ENCODE peak calls at places on chromosomes 11 and 22, in seven cellular contexts. I is IMR-90, J is H1, O is neuronal stem cell, H is trophoblast cell, F is H9, C is mesendoderm. T is an unnamed sample.

GRCh38 chr22:49540084-49540483 is 287.6 kb downstream of the BRD1 start:
- DNase-seq in F (no peak), O (no peak), I (no peak), J (no peak), C (no peak), H (no peak), T (no peak)

GRCh38 chr11:1691027-1691877 is 5.7 kb upstream of the KRTAP5-6 start:
- DNase-seq in J (no peak), O (no peak), I (no peak), C (peak), H (no peak), F (no peak), T (no peak)

GRCh38 chr11:120244476-120244875 is 4.5 kb downstream of the POU2F3 start:
- DNase-seq in F (no peak), I (peak), C (no peak), J (no peak), H (no peak), O (no peak), T (no peak)

GRCh38 chr11:30291331-30291730 is 31.6 kb upstream of the ARL14EP start:
- DNase-seq in O (no peak), I (no peak), H (no peak), J (no peak), F (no peak), C (no peak), T (no peak)

GRCh38 chr11:110199184-110199981 is 97.0 kb downstream of the RDX start:
- DNase-seq in F (no peak), J (peak), O (no peak), I (peak), H (no peak), C (no peak), T (peak)

GRCh38 chr22:42670921-42671709 is 21.9 kb upstream of the CYB5R3 start:
- DNase-seq in F (no peak), J (no peak), C (no peak), O (no peak), H (peak), I (no peak), T (no peak)

GRCh38 chr11:116852261-116853125 is 15.1 kb upstream of the APOA1 start:
- DNase-seq in J (no peak), O (no peak), H (no peak), F (no peak), I (peak), C (no peak), T (peak)

GRCh38 chr11:10302744-10303557 is 1.9 kb upstream of the ADM start:
- DNase-seq in I (peak), O (peak), F (peak), C (peak), J (peak), H (peak), T (peak)

GRCh38 chr22:19067696-19068348 is 54.4 kb downstream of the DGCR2 start:
- DNase-seq in H (no peak), F (no peak), I (no peak), C (no peak), O (no peak), J (no peak), T (no peak)

GRCh38 chr11:125494987-125495725 is 909 bp downstream of the FEZ1 start:
- DNase-seq in J (peak), O (peak), H (peak), I (peak), C (peak), F (peak), T (peak)

GRCh38 chr11:1827095-1827797 is 7.5 kb upstream of the SYT8 start:
- DNase-seq in I (peak), F (no peak), H (no peak), J (no peak), C (no peak), O (no peak), T (peak)

GRCh38 chr11:120500414-120500936 is 11.1 kb upstream of the GRIK4 start:
- DNase-seq in H (no peak), J (peak), F (peak), C (peak), O (no peak), I (no peak), T (no peak)

GRCh38 chr11:96065379-96065778 is 141.5 kb upstream of the MTMR2 start:
- DNase-seq in H (no peak), J (no peak), C (no peak), O (no peak), I (peak), F (no peak), T (no peak)

GRCh38 chr22:48621085-48621484 is 1206.6 kb downstream of the BRD1 start:
- DNase-seq in I (no peak), C (no peak), O (no peak), F (no peak), J (no peak), H (no peak), T (no peak)

GRCh38 chr11:25293166-25293565 is 796.3 kb downstream of the LUZP2 start:
- DNase-seq in I (no peak), F (no peak), C (no peak), O (no peak), J (no peak), H (no peak), T (no peak)

GRCh38 chr11:78812513-78813293 is 238.0 kb upstream of the NARS2 start:
- DNase-seq in I (peak), H (peak), O (no peak), J (no peak), C (peak), F (peak), T (peak)

GRCh38 chr11:111665779-111666178 is 63.5 kb downstream of the SIK2 start:
- DNase-seq in O (peak), I (peak), H (peak), C (peak), J (no peak), F (no peak), T (peak)

GRCh38 chr11:125167292-125167953 is 2.9 kb downstream of the PKNOX2 start:
- DNase-seq in I (peak), J (peak), O (peak), H (no peak), C (peak), F (no peak), T (peak)

GRCh38 chr11:130181295-130182272 is 22.0 kb downstream of the ST14 start:
- DNase-seq in I (peak), H (peak), C (no peak), J (no peak), O (no peak), F (no peak), T (peak)

GRCh38 chr11:102304686-102305085 is 12.6 kb upstream of the BIRC3 start:
- DNase-seq in O (no peak), H (no peak), C (no peak), I (no peak), J (no peak), F (no peak), T (no peak)

GRCh38 chr11:20127671-20128527 is 32.4 kb downstream of the DBX1 start:
- DNase-seq in O (peak), H (peak), I (peak), C (peak), J (peak), F (peak), T (peak)

GRCh38 chr22:30940655-30941362 is 27.8 kb downstream of the MORC2 start:
- DNase-seq in H (no peak), J (no peak), C (no peak), I (no peak), F (no peak), O (no peak), T (no peak)

GRCh38 chr22:35313311-35314121 is 13.8 kb downstream of the TOM1 start:
- DNase-seq in J (no peak), F (no peak), H (peak), O (no peak), C (no peak), I (peak), T (peak)

GRCh38 chr11:20604864-20605601 is 5.6 kb downstream of the SLC6A5 start:
- DNase-seq in C (no peak), J (no peak), O (no peak), F (no peak), I (no peak), H (no peak), T (no peak)

GRCh38 chr11:2417856-2418705 is 17.5 kb downstream of the TSSC4 start:
- DNase-seq in J (no peak), I (no peak), C (no peak), F (no peak), O (no peak), H (no peak), T (no peak)

GRCh38 chr11:78432058-78432515 is 14.5 kb upstream of the GAB2 start:
- DNase-seq in F (no peak), C (peak), O (no peak), J (no peak), H (no peak), I (no peak), T (no peak)

GRCh38 chr22:19962246-19962908 is 20.8 kb upstream of the TXNRD2 start:
- DNase-seq in I (peak), F (peak), H (peak), J (peak), C (peak), O (peak), T (peak)

GRCh38 chr22:46983046-46983445 is 220.6 kb downstream of the TBC1D22A start:
- DNase-seq in J (no peak), O (no peak), I (no peak), H (no peak), F (no peak), C (no peak), T (no peak)

GRCh38 chr11:104946907-104947306 is 21.5 kb downstream of the CASP4 start:
- DNase-seq in J (no peak), I (peak), C (peak), O (no peak), H (peak), F (no peak), T (peak)

GRCh38 chr11:94519478-94520084 is 7.3 kb downstream of the C11orf97 start:
- DNase-seq in C (no peak), H (peak), F (no peak), I (peak), O (peak), J (no peak), T (peak)

DNA sequence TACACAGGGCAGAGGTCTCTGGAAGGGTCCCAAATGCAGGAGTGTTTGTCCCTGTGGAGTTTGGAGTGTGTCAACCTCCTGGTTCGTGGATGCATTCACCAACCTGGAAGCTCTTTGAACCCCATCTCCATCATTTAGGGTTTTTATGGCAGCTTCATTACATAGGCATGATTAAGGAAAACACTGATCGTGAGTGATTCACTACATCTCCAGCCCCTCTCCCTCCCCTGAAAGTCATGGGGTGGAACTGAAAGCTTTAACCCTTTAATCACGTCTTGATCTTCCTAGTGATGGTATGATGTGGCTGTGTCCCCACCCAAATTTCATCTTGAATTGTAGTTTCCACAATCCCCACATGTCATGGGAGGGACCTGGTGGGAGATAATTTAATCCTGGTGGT is 19.8 kb upstream of the INCENP start:
- DNase-seq in O (no peak), F (no peak), I (no peak), J (no peak), H (no peak), C (no peak), T (no peak)
- H2AK5ac ChIP-seq in O (no peak), F (no peak), I (no peak), J (no peak), H (no peak), C (no peak), T (no peak)

DNA sequence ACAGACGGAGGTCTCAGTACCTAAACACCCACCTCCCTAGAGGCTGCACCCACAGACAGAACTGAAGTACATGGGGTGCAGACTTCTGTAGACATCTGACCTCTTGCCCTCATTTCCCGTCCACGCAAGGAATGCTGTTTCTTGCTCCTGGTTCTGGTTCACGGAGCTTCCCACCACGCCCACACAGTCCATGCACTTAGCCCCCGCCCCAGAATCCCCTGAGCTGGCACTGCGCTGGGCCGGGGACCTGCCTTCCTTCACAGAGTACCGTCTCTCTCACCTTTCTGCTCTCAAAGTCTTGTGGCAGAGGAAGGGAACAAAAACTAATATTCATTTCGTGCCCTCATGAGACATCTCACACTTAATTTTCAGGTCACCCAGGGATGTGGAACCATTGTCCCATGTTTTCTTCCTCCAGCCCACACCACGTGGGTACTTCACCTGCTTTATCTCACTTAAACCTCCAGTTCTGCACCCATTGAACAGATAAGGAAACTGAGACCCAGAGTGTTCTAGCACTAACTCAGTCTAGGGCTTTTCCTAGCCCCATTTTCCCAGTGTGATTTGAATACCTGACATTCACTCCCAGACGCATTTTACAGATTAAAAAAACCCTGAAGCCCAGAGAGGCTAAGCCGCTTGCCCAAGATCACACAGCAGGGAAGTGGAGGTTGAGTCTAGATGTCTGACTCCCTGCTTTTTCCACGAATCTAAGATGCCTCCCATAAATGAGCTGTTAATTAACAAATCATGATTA is 5.6 kb downstream of the TMPRSS6 start:
- DNase-seq in H (no peak), F (no peak), J (no peak), I (no peak), C (no peak), O (no peak), T (no peak)
- H2BK5ac ChIP-seq in H (no peak), F (no peak), J (no peak), I (no peak), C (no peak), O (peak), T (no peak)

DNA sequence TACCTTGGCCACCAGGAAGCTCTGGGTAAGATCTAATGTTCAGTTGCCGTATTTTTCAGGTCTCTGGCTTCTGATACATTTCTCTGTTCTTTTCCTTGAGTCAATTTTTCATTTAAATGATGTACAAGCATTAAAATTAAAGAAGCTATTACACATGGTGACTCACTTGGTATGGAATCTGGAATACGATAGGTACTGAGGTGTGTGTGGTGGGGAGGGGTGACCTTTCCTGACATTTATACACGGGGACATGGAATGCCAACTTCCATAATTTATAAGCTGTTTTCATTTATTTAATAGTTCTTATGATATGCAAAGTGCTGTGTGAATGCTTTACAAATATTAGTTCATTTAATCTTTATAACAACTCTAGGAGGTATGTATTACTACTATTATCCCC is 47.8 kb upstream of the ALX4 start:
- DNase-seq in J (no peak), C (no peak), O (no peak), I (no peak), H (no peak), F (no peak), T (no peak)
- H2AK5ac ChIP-seq in J (no peak), C (no peak), O (no peak), I (no peak), H (no peak), F (no peak), T (no peak)

DNA sequence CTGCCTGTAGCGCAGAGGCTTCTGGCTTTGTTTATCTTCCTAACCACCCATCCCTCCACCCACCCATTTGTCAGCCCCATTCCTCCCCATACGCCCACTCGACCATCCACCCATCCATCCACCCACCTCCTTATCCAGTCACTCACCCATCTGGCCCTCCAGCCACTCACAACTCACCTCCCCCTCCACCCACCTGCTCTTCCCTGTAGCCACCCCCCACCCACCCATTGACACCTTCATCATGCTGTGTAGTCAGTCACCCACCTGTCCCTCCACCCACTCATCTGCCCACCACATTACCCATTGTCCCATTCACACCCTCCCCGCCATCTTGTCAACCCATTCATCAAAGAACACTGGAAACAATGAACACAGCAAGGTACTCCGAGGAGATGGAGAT is 5.5 kb downstream of the CST6 start:
- DNase-seq in C (no peak), H (no peak), O (no peak), J (no peak), F (no peak), I (no peak), T (no peak)
- H2BK5ac ChIP-seq in C (no peak), H (no peak), O (no peak), J (no peak), F (no peak), I (no peak), T (no peak)

GRCh38 chr22:21634081-21634480 is 1.5 kb downstream of the CCDC116 start:
- DNase-seq in I (no peak), O (no peak), H (no peak), C (no peak), J (no peak), F (no peak), T (no peak)
- H2AK5ac ChIP-seq in I (no peak), O (peak), H (no peak), C (no peak), J (no peak), F (no peak), T (no peak)

DNA sequence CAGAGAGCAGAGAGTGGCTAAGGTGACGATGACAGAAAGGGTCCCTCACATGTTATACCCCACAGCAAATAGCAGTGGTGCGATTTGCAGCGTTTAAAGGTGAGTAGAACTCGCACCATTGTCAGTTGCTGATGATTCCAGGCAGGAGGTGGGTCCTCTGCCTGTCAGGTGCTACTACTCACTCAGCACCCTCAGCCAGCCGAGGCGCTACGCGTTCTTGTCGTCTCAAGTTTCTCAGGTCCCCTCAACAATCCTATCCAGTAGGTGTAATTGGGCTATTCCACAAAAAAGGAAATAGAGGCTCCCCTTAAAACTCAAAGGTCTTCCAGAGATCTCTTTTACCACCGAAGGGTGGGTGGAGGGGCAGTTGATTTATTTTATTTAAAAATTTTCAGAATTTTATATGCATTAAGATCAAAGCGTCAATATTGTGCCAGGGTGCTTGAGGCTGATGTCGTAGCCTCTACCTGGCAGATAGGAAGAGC is 18.3 kb downstream of the ELF5 start:
- DNase-seq in H (no peak), I (no peak), O (no peak), J (no peak), C (no peak), F (peak), T (no peak)
- H2BK5ac ChIP-seq in H (no peak), I (no peak), O (no peak), J (no peak), C (no peak), F (no peak), T (no peak)

GRCh38 chr22:29747832-29748231 is 19.0 kb downstream of the ZMAT5 start:
- DNase-seq in C (no peak), O (no peak), J (no peak), F (no peak), H (no peak), I (no peak), T (no peak)
- H2AK5ac ChIP-seq in C (no peak), O (no peak), J (no peak), F (no peak), H (no peak), I (no peak), T (no peak)

GRCh38 chr11:47052576-47052975 is 116.0 kb downstream of the CSTPP1 start:
- DNase-seq in F (no peak), O (no peak), H (no peak), C (no peak), I (no peak), J (no peak), T (no peak)

GRCh38 chr11:47057374-47057773 is 119.3 kb downstream of the ARFGAP2 start:
- DNase-seq in H (no peak), O (no peak), I (no peak), J (no peak), F (no peak), C (peak), T (peak)

GRCh38 chr11:47052165-47052564 is 115.6 kb downstream of the CSTPP1 start:
- DNase-seq in I (no peak), H (no peak), O (no peak), C (no peak), F (no peak), J (no peak), T (no peak)

GRCh38 chr11:47056261-47056915 is 119.8 kb downstream of the CSTPP1 start:
- DNase-seq in F (no peak), I (peak), C (no peak), H (peak), J (no peak), O (no peak), T (peak)

DNA sequence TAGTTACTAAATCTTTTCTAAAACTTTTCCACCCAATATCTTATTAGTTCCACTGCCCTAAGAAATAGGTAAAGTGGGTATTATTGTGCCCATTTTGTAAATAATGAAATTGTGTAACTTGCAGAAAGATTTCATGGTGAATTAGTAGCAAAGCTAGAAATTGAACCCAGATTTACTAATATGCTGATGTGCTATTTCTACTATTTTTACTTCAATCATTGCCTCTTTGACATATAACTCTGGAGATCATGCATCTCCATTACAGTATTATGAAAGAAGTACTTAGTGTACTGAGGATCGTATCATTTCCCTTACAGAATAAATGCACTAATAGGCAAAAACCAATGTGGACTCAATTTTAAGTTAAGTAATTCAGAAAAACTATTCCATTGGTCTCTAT is 119.0 kb downstream of the CSTPP1 start:
- DNase-seq in F (no peak), J (no peak), C (no peak), H (no peak), I (no peak), O (no peak), T (no peak)
- H2BK5ac ChIP-seq in F (no peak), J (no peak), C (no peak), H (no peak), I (no peak), O (no peak), T (no peak)

GRCh38 chr11:64864135-64864472 is 14.3 kb downstream of the EHD1 start:
- DNase-seq in I (no peak), C (no peak), F (no peak), J (peak), O (no peak), H (no peak), T (no peak)
- H2AK5ac ChIP-seq in I (peak), C (no peak), F (no peak), J (no peak), O (peak), H (peak), T (peak)